ENCODE peak calls at places on chromosomes 4 and X, in ten cellular contexts. N is SHP77; E is stimulated activated CD8-positive, alpha-beta memory T cell treated with anti-CD3 and anti-CD28 coated beads, Interleukin-15, amount 100 ng/mL, for 48 hours; O is AG10803; T is HTR-8/SVneo; I is OCI-LY7; D is frontal cortex; B is ELR; F is GM04504; V is activated CD8-positive, alpha-beta memory T cell treated with anti-CD3 and anti-CD28 coated beads for 48 hours. C is an unnamed sample.

GRCh38 chrX:129606918-129607317 is 47.8 kb downstream of the APLN start:
- DNase-seq in N (peak), E (peak), O (peak), T (peak), I (peak), D (peak), B (peak), F (no peak), V (no peak), C (no peak)

GRCh38 chr4:170139764-170140163 is 50.0 kb upstream of the AADAT start:
- DNase-seq in N (no peak), E (no peak), O (peak), T (no peak), I (no peak), D (no peak), B (peak), F (peak), V (no peak), C (no peak)

GRCh38 chrX:136259543-136259942 is 8.3 kb upstream of the MAP7D3 start:
- DNase-seq in N (no peak), E (no peak), O (peak), T (no peak), I (no peak), D (no peak), B (peak), F (no peak), V (no peak), C (no peak)

GRCh38 chr4:6986067-6986780 is 56.9 kb upstream of the TADA2B start:
- DNase-seq in N (peak), E (no peak), O (peak), T (peak), I (no peak), D (peak), B (peak), F (peak), V (no peak), C (no peak)

GRCh38 chr4:184347251-184348239 is 126.8 kb downstream of the IRF2 start:
- DNase-seq in N (no peak), E (no peak), O (peak), T (peak), I (peak), D (no peak), B (no peak), F (no peak), V (no peak), C (peak)

GRCh38 chrX:120560405-120560841 is 339 bp downstream of the CUL4B start:
- DNase-seq in N (no peak), E (no peak), O (peak), T (no peak), I (peak), D (no peak), B (peak), F (no peak), V (peak), C (no peak)

GRCh38 chr4:6568689-6569332 is 6.2 kb upstream of the MAN2B2 start:
- DNase-seq in N (no peak), E (no peak), O (peak), T (peak), I (no peak), D (no peak), B (peak), F (peak), V (no peak), C (no peak)

GRCh38 chrX:69124108-69124507 is 41.1 kb downstream of the PJA1 start:
- DNase-seq in N (no peak), E (no peak), O (peak), T (no peak), I (no peak), D (no peak), B (peak), F (no peak), V (no peak), C (no peak)

GRCh38 chr4:183444149-183444952 is at the start of gene CDKN2AIP:
- DNase-seq in N (peak), E (peak), O (peak), T (peak), I (peak), D (peak), B (peak), F (peak), V (peak), C (peak)

GRCh38 chr4:28555851-28556250 is 1695.2 kb downstream of the STIM2 start:
- DNase-seq in N (no peak), E (no peak), O (peak), T (no peak), I (no peak), D (no peak), B (no peak), F (no peak), V (no peak), C (no peak)